ENCODE peak calls at places on chromosomes 12 and 14, in five cellular contexts. One of them, this sample, is unnamed.

GRCh38 chr12:54052745-54053624 is 650 bp upstream of the HOXC4 start:
- DNase-seq in ascending aorta: no peak
- DNase-seq in aorta: no peak
- DNase-seq in CD8-positive, alpha-beta T cell: no peak
- DNase-seq in HCT116: no peak
- DNase-seq in this sample: no peak

GRCh38 chr12:131085125-131085815 is 131.6 kb downstream of the ADGRD1 start:
- DNase-seq in ascending aorta: peak
- DNase-seq in aorta: peak
- DNase-seq in CD8-positive, alpha-beta T cell: no peak
- DNase-seq in HCT116: no peak
- DNase-seq in this sample: peak

GRCh38 chr14:33596211-33597080 is 354.4 kb downstream of the EGLN3 start:
- DNase-seq in ascending aorta: no peak
- DNase-seq in aorta: no peak
- DNase-seq in CD8-positive, alpha-beta T cell: no peak
- DNase-seq in HCT116: no peak
- DNase-seq in this sample: no peak

GRCh38 chr14:32438511-32438910 is 109.4 kb downstream of the AKAP6 start:
- DNase-seq in ascending aorta: no peak
- DNase-seq in aorta: no peak
- DNase-seq in CD8-positive, alpha-beta T cell: no peak
- DNase-seq in HCT116: no peak
- DNase-seq in this sample: no peak

GRCh38 chr12:105041186-105041585 is 43.1 kb downstream of the ALDH1L2 start:
- DNase-seq in ascending aorta: no peak
- DNase-seq in aorta: no peak
- DNase-seq in CD8-positive, alpha-beta T cell: no peak
- DNase-seq in HCT116: no peak
- DNase-seq in this sample: no peak

GRCh38 chr12:126588586-126589249 is 1523.5 kb downstream of the AACS start:
- DNase-seq in ascending aorta: no peak
- DNase-seq in aorta: no peak
- DNase-seq in CD8-positive, alpha-beta T cell: no peak
- DNase-seq in HCT116: no peak
- DNase-seq in this sample: no peak

GRCh38 chr12:24850486-24850885 is 98.4 kb downstream of the BCAT1 start:
- DNase-seq in ascending aorta: no peak
- DNase-seq in aorta: no peak
- DNase-seq in CD8-positive, alpha-beta T cell: no peak
- DNase-seq in HCT116: no peak
- DNase-seq in this sample: no peak

GRCh38 chr14:91919814-91920213 is 27.7 kb downstream of the FBLN5 start:
- DNase-seq in ascending aorta: no peak
- DNase-seq in aorta: peak
- DNase-seq in CD8-positive, alpha-beta T cell: no peak
- DNase-seq in HCT116: no peak
- DNase-seq in this sample: no peak

GRCh38 chr14:62209287-62209899 is 447.2 kb downstream of the SNAPC1 start:
- DNase-seq in ascending aorta: no peak
- DNase-seq in aorta: no peak
- DNase-seq in CD8-positive, alpha-beta T cell: no peak
- DNase-seq in HCT116: no peak
- DNase-seq in this sample: no peak

GRCh38 chr12:50200507-50201273 is 33.5 kb upstream of the CERS5 start:
- DNase-seq in ascending aorta: no peak
- DNase-seq in aorta: no peak
- DNase-seq in CD8-positive, alpha-beta T cell: no peak
- DNase-seq in HCT116: no peak
- DNase-seq in this sample: no peak

GRCh38 chr14:95496690-95497241 is 19.7 kb downstream of the SYNE3 start:
- DNase-seq in ascending aorta: no peak
- DNase-seq in aorta: peak
- DNase-seq in CD8-positive, alpha-beta T cell: no peak
- DNase-seq in HCT116: no peak
- DNase-seq in this sample: no peak

GRCh38 chr12:76697849-76698248 is 66.1 kb upstream of the ZDHHC17 start:
- DNase-seq in ascending aorta: no peak
- DNase-seq in aorta: no peak
- DNase-seq in CD8-positive, alpha-beta T cell: no peak
- DNase-seq in HCT116: no peak
- DNase-seq in this sample: no peak

GRCh38 chr14:64461221-64461620 is 4.1 kb upstream of the AKAP5 start:
- DNase-seq in ascending aorta: no peak
- DNase-seq in aorta: no peak
- DNase-seq in CD8-positive, alpha-beta T cell: no peak
- DNase-seq in HCT116: no peak
- DNase-seq in this sample: no peak

GRCh38 chr12:122859303-122860051 is 24.2 kb downstream of the HIP1R start:
- DNase-seq in ascending aorta: no peak
- DNase-seq in aorta: peak
- DNase-seq in CD8-positive, alpha-beta T cell: no peak
- DNase-seq in HCT116: no peak
- DNase-seq in this sample: no peak

GRCh38 chr14:22471545-22472121 is 117.4 kb downstream of the DAD1 start:
- DNase-seq in ascending aorta: no peak
- DNase-seq in aorta: no peak
- DNase-seq in CD8-positive, alpha-beta T cell: no peak
- DNase-seq in HCT116: peak
- DNase-seq in this sample: peak

GRCh38 chr14:101854366-101854765 is 92.9 kb downstream of the PPP2R5C start:
- DNase-seq in ascending aorta: no peak
- DNase-seq in aorta: no peak
- DNase-seq in CD8-positive, alpha-beta T cell: no peak
- DNase-seq in HCT116: no peak
- DNase-seq in this sample: no peak

GRCh38 chr12:118743896-118744700 is 237.2 kb upstream of the SRRM4 start:
- DNase-seq in ascending aorta: no peak
- DNase-seq in aorta: no peak
- DNase-seq in CD8-positive, alpha-beta T cell: no peak
- DNase-seq in HCT116: no peak
- DNase-seq in this sample: no peak

GRCh38 chr12:119704065-119704747 is 36.3 kb downstream of the PRKAB1 start:
- DNase-seq in ascending aorta: no peak
- DNase-seq in aorta: no peak
- DNase-seq in CD8-positive, alpha-beta T cell: no peak
- DNase-seq in HCT116: no peak
- DNase-seq in this sample: no peak

GRCh38 chr12:4030938-4031702 is 157.9 kb upstream of the PARP11 start:
- DNase-seq in ascending aorta: peak
- DNase-seq in aorta: peak
- DNase-seq in CD8-positive, alpha-beta T cell: peak
- DNase-seq in HCT116: peak
- DNase-seq in this sample: peak

GRCh38 chr14:104438166-104438887 is 141.2 kb upstream of the C14orf180 start:
- DNase-seq in ascending aorta: peak
- DNase-seq in aorta: peak
- DNase-seq in CD8-positive, alpha-beta T cell: no peak
- DNase-seq in HCT116: no peak
- DNase-seq in this sample: no peak

GRCh38 chr14:99552572-99553216 is 51.3 kb downstream of the CCDC85C start:
- DNase-seq in ascending aorta: no peak
- DNase-seq in aorta: no peak
- DNase-seq in CD8-positive, alpha-beta T cell: no peak
- DNase-seq in HCT116: no peak
- DNase-seq in this sample: peak

GRCh38 chr12:79886917-79887519 is 47.9 kb downstream of the PPP1R12A start:
- DNase-seq in ascending aorta: no peak
- DNase-seq in aorta: no peak
- DNase-seq in CD8-positive, alpha-beta T cell: no peak
- DNase-seq in HCT116: peak
- DNase-seq in this sample: no peak

GRCh38 chr12:116673713-116674112 is 64.2 kb downstream of the SPRING1 start:
- DNase-seq in ascending aorta: no peak
- DNase-seq in aorta: no peak
- DNase-seq in CD8-positive, alpha-beta T cell: no peak
- DNase-seq in HCT116: peak
- DNase-seq in this sample: no peak

GRCh38 chr14:77892890-77893484 is 93.1 kb downstream of the ADCK1 start:
- DNase-seq in ascending aorta: no peak
- DNase-seq in aorta: no peak
- DNase-seq in CD8-positive, alpha-beta T cell: no peak
- DNase-seq in HCT116: no peak
- DNase-seq in this sample: no peak

GRCh38 chr14:60722836-60723217 is 1.3 kb downstream of the SIX4 start:
- DNase-seq in ascending aorta: no peak
- DNase-seq in aorta: peak
- DNase-seq in CD8-positive, alpha-beta T cell: no peak
- DNase-seq in HCT116: no peak
- DNase-seq in this sample: no peak

GRCh38 chr14:60722163-60722835 is 1.9 kb downstream of the SIX4 start:
- DNase-seq in ascending aorta: no peak
- DNase-seq in aorta: peak
- DNase-seq in CD8-positive, alpha-beta T cell: no peak
- DNase-seq in HCT116: no peak
- DNase-seq in this sample: peak

GRCh38 chr14:60721331-60722162 is 2.6 kb downstream of the SIX4 start:
- DNase-seq in ascending aorta: peak
- DNase-seq in aorta: peak
- DNase-seq in CD8-positive, alpha-beta T cell: no peak
- DNase-seq in HCT116: peak
- DNase-seq in this sample: peak

GRCh38 chr14:60720962-60721330 is 3.2 kb downstream of the SIX4 start:
- DNase-seq in ascending aorta: no peak
- DNase-seq in aorta: no peak
- DNase-seq in CD8-positive, alpha-beta T cell: no peak
- DNase-seq in HCT116: no peak
- DNase-seq in this sample: no peak

DNA sequence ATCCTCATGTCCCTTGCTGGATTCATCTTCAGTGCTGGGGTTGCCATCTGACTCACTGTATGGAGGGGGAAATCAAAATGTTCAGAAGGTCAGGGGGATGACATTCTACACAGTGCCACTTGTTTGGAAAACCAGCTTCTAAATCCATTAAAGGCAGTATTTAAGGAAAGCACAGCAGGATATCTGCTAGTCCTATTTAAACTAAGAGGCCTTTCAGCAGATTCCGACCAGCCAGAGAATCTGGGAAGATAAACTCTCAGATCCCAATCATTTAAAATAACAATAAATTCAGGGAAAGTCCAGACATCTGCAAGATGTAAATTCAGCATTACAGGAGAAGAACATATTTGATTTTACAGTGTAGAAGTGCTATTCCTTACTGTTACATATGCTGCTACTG is 3.8 kb downstream of the SIX4 start:
- DNase-seq in ascending aorta: no peak
- DNase-seq in aorta: no peak
- DNase-seq in CD8-positive, alpha-beta T cell: no peak
- DNase-seq in HCT116: no peak
- DNase-seq in this sample: no peak
- H3K4me3 ChIP-seq in ascending aorta: no peak
- H3K4me3 ChIP-seq in aorta: no peak
- H3K4me3 ChIP-seq in CD8-positive, alpha-beta T cell: no peak
- H3K4me3 ChIP-seq in HCT116: no peak
- H3K4me3 ChIP-seq in this sample: no peak

DNA sequence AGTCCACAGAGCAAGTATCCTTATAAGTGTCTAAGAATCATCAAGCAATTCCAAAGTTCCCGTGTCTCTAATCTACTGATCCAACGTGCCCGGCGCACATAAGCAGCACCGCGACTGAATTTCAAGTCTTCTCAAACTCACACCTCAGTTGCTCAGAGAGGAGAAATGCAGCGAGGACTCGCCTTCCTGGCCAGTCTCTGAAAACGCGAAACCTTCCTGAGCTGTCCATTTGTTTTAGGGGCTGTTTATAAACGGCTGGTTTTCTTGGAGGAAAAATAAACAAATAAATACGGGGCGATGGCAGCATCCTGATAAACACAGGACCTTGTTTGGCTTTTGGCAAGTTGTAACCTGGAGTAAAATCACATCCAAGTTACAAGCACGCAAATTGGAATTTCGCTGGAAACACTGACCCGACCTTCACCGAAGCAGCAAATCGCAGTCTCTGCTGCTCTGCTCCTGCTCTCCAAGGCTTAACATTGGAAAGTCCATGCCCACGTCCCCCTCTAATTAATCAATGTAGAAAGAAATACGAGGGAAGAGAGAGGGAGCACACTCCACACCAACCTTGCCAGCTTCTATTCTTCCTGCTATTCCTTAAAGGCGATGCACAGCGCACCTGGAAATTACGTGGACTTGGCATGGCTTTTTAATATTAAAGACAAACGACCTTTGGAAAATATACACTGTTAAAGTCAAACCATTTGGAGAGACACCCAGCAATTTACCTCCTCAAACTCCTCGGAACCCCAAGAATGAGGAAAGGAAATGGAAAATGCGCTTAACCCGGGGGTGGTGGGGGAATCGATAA is 248.7 kb downstream of the APAF1 start:
- DNase-seq in ascending aorta: no peak
- DNase-seq in aorta: no peak
- DNase-seq in CD8-positive, alpha-beta T cell: no peak
- DNase-seq in HCT116: no peak
- DNase-seq in this sample: no peak
- H3K4me3 ChIP-seq in ascending aorta: peak
- H3K4me3 ChIP-seq in aorta: no peak
- H3K4me3 ChIP-seq in CD8-positive, alpha-beta T cell: no peak
- H3K4me3 ChIP-seq in HCT116: no peak
- H3K4me3 ChIP-seq in this sample: peak

DNA sequence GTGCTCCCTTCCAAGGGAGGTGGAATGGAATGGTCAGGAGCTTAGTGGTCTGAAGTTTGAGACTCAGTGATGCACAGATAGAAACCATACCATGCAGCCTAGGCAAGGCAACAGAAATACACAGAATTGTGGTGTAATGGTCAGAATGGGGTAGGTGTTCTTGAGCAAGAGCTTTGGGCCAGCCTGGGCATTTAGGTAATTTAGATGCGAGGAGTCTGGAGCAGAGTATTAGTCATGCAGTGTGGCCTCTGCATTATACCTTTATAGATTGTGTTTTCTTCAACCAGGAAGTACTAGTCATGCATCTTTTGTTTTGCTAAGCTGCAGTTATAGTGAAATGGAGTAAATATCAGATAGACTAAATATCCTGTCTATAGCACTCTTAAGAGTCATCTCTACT is 118.3 kb downstream of the DAAM1 start:
- DNase-seq in ascending aorta: no peak
- DNase-seq in aorta: no peak
- DNase-seq in CD8-positive, alpha-beta T cell: no peak
- DNase-seq in HCT116: no peak
- DNase-seq in this sample: no peak
- H3K4me3 ChIP-seq in ascending aorta: no peak
- H3K4me3 ChIP-seq in aorta: no peak
- H3K4me3 ChIP-seq in CD8-positive, alpha-beta T cell: no peak
- H3K4me3 ChIP-seq in HCT116: no peak
- H3K4me3 ChIP-seq in this sample: no peak

GRCh38 chr14:102928412-102929348 is 6.2 kb downstream of the AMN start:
- DNase-seq in ascending aorta: peak
- DNase-seq in aorta: peak
- DNase-seq in CD8-positive, alpha-beta T cell: peak
- DNase-seq in HCT116: peak
- DNase-seq in this sample: peak

GRCh38 chr14:102927346-102927877 is 4.9 kb downstream of the AMN start:
- DNase-seq in ascending aorta: no peak
- DNase-seq in aorta: peak
- DNase-seq in CD8-positive, alpha-beta T cell: no peak
- DNase-seq in HCT116: peak
- DNase-seq in this sample: peak

GRCh38 chr14:102926104-102926503 is 3.6 kb downstream of the AMN start:
- DNase-seq in ascending aorta: no peak
- DNase-seq in aorta: no peak
- DNase-seq in CD8-positive, alpha-beta T cell: no peak
- DNase-seq in HCT116: no peak
- DNase-seq in this sample: no peak

GRCh38 chr14:102929349-102930137 is 7.1 kb downstream of the AMN start:
- DNase-seq in ascending aorta: no peak
- DNase-seq in aorta: no peak
- DNase-seq in CD8-positive, alpha-beta T cell: no peak
- DNase-seq in HCT116: no peak
- DNase-seq in this sample: no peak

GRCh38 chr14:102927878-102928411 is 5.5 kb downstream of the AMN start:
- DNase-seq in ascending aorta: no peak
- DNase-seq in aorta: peak
- DNase-seq in CD8-positive, alpha-beta T cell: no peak
- DNase-seq in HCT116: no peak
- DNase-seq in this sample: no peak
- H3K4me3 ChIP-seq in ascending aorta: peak
- H3K4me3 ChIP-seq in aorta: no peak
- H3K4me3 ChIP-seq in CD8-positive, alpha-beta T cell: peak
- H3K4me3 ChIP-seq in HCT116: peak
- H3K4me3 ChIP-seq in this sample: peak